ENCODE peak calls at places on chromosomes 11 and 22, in five cellular contexts. C is thoracic aorta, H is body of pancreas, D is breast epithelium, S is hepatocyte. M is an unnamed sample. For H3K4me1 and H3K9me3, the result is how much of the 10 kb centered on the place peaks cover.

GRCh38 chr11:78192223-78192719 is 3.6 kb downstream of the USP35 start:
- DNase-seq in D (peak), C (no peak), S (no peak), H (peak), M (no peak)

GRCh38 chr11:12901272-12901671 is 107.8 kb upstream of the RASSF10 start:
- DNase-seq in S (no peak), H (no peak), C (no peak), D (no peak), M (no peak)

GRCh38 chr11:87019582-87020271 is 18.0 kb upstream of the TMEM135 start:
- DNase-seq in H (no peak), C (no peak), D (no peak), S (no peak), M (no peak)

GRCh38 chr11:119742263-119742861 is 13.4 kb upstream of the NECTIN1 start:
- DNase-seq in C (no peak), D (no peak), S (peak), H (no peak), M (peak)

GRCh38 chr11:76668362-76669155 is 2.0 kb downstream of the LRRC32 start:
- DNase-seq in D (peak), S (no peak), H (no peak), C (no peak), M (peak)

GRCh38 chr11:130213143-130213978 is 53.8 kb downstream of the ST14 start:
- DNase-seq in D (peak), H (peak), C (no peak), S (peak), M (peak)

GRCh38 chr11:119478711-119479285 is 55.8 kb upstream of the THY1 start:
- DNase-seq in D (peak), C (no peak), H (peak), S (no peak), M (no peak)

GRCh38 chr11:22828373-22828772 is 1.2 kb downstream of the SVIP start:
- DNase-seq in D (no peak), S (no peak), C (no peak), H (no peak), M (no peak)

GRCh38 chr22:38412435-38413084 is 42.4 kb downstream of the KCNJ4 start:
- DNase-seq in S (peak), H (peak), C (no peak), D (peak), M (peak)

GRCh38 chr11:118437046-118437735 is 899 bp downstream of the KMT2A start:
- DNase-seq in S (peak), H (peak), C (no peak), D (peak), M (peak)

GRCh38 chr11:61505106-61505505 is 3.4 kb upstream of the LRRC10B start:
- DNase-seq in D (no peak), C (no peak), S (no peak), H (no peak), M (no peak)

GRCh38 chr11:61507962-61508824 is at the start of gene LRRC10B:
- DNase-seq in H (peak), C (no peak), S (peak), D (no peak), M (peak)

GRCh38 chr11:61507012-61507768 is 1.4 kb upstream of the LRRC10B start:
- DNase-seq in C (no peak), S (no peak), H (no peak), D (no peak), M (no peak)

GRCh38 chr11:61503135-61503770 is 5.3 kb upstream of the LRRC10B start:
- DNase-seq in C (no peak), S (no peak), D (no peak), H (no peak), M (no peak)

DNA sequence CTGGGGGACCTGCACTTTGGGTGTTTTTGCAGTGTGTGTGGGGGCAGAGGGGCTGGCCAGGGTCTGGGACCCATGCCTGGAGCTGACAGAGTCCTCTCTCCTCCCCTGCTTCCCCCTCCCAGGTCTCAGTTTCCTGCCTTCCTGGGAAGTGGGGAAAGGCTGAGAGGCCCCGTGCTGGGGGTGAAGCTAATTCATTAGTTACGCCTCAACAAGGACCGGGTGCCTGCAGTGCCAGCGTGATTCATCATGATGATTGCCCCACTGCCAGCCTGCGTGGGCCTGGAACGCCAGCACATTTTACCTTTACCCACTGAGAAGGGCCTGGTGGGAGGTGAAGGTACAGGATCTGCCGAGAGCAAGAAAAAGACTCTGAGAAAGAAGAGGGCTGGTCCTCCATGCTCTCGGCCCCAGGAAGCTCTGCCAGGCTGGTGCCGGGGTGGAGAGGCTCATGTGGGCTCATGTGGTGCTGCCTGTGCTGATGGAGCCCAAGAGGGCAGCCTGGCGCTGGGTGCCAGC is 2.9 kb upstream of the LRRC10B start:
- DNase-seq in S (no peak), H (no peak), C (no peak), D (no peak), M (no peak)
- H3K4me1 ChIP-seq in S (under half), H (under half), C (under half), D (under half), M (under half)

GRCh38 chr11:55497068-55497467 is 57.2 kb upstream of the OR4C15 start:
- DNase-seq in H (no peak), S (no peak), C (no peak), D (no peak), M (no peak)
- H3K9me3 ChIP-seq in H (under half), S (under half), C (under half), D (under half), M (under half)

DNA sequence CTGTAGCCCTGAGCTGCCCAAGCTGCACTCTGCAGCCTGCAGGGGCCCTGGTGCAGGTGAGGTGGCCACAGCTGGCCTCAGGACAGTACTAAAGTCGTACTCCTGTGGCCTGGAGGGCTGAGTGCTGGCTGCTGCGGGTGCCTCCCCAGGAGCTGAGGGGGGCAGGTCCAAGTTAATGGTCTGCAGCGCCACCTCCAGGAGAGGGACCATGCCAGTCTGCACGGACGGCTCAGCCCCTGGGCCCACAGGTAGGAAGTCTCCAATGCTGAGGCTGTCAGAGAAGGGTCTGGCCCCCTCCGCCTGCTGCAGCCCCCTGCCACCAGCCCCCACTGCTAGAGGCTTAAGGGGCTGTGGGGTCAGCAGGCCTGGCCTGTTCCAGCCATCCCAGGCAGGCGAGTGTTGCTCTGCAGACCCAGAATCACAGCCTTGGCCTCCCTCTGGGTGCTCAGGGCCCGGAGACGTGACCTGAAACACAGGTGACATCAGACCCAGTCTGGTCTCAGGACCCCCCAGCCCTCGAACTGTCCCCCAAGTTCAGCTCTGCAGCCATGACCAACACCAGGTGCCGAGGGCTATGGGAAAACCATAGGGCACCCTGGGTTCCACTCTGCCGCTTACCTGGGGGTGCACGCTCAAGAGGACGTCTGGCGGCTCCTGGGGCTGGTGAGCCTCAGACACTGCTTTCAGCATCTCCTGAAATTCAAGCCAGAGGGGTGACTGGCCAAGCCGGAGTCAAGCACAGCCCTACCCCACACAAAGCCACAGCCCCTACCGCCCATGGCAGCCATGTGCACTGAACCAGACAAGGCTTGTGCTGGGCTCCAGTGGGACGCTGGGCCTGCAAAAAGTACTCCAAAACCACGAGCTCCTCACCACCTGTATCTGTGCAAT is 20.8 kb downstream of the SELENOO start:
- DNase-seq in C (no peak), S (no peak), D (no peak), H (no peak), M (no peak)
- TF ChIP-seq CTCF in C (no peak), S (no peak), D (no peak), H (no peak), M (no peak)

DNA sequence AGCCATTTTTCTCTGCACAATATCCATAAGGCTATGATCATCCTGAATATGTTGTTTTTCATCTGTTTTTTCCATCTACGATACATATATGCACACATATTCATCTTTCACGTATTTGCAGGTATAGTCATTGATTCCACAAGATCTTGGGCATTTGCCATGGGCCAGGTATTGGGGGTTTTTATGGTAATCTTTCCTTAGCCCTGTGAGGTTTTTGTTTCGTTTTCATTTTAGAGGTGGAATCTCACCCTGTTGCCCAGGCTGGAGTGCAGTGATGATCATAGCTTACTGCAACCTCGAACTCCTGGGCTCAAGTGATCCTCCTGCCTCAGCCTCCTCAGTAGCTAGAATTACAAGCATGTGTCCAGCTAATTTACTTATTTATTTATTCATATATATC is 20.0 kb downstream of the CD6 start:
- DNase-seq in S (no peak), H (no peak), C (no peak), D (no peak), M (no peak)
- H3K4me1 ChIP-seq in S (under half), H (under half), C (under half), D (under half), M (under half)

GRCh38 chr22:48953830-48954229 is 873.8 kb downstream of the BRD1 start:
- DNase-seq in S (no peak), C (no peak), H (no peak), D (no peak), M (no peak)
- H3K9me3 ChIP-seq in S (under half), C (under half), H (under half), D (under half), M (under half)

GRCh38 chr11:36622431-36623136 is 24.5 kb upstream of the RAG2 start:
- DNase-seq in H (no peak), S (peak), D (no peak), C (no peak), M (peak)
- TF ChIP-seq CTCF in H (peak), S (peak), D (no peak), C (peak), M (peak)

GRCh38 chr11:117073539-117073938 is 24.7 kb downstream of the SIK3 start:
- DNase-seq in C (no peak), D (no peak), S (no peak), H (no peak), M (no peak)

GRCh38 chr11:117075186-117075585 is 23.0 kb downstream of the SIK3 start:
- DNase-seq in D (no peak), H (no peak), C (no peak), S (no peak), M (no peak)

GRCh38 chr11:117080370-117080769 is 17.9 kb downstream of the SIK3 start:
- DNase-seq in D (no peak), S (no peak), H (no peak), C (no peak), M (no peak)

GRCh38 chr11:117074122-117074521 is 24.1 kb downstream of the SIK3 start:
- DNase-seq in S (no peak), D (no peak), H (no peak), C (no peak), M (no peak)

DNA sequence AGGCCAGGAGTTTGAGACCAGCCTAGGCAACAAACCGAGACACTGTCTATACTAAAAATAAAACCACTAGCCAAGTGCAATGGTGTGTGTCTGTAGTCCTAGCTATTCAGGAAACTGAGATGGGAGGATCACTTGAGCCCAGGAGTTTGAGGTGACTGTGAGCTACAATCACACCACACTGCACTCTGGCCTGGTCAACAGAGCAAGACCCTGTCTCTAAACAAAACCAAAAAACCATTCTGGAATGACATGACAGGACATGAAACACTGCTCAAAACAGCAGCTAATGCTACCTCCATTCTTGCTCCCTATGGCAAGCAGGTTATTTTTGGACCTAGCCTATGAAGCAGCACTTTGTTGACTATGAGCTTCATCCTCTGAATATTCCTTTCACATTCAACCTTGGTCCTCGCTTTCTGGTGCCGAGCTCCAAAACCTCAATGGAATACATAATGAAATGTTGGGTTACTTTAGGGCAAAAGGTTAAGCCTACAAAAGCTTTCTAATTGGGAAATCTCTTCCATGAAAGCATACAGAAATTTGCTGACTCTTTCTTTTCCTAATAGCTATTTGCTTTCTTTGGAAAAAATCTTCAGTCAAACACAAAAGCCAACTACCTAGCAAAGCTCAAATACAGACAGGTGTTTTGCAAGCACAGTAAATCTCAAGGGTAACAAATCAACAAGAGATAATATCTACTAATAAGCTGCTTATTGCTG is 21.1 kb downstream of the SIK3 start:
- DNase-seq in H (no peak), D (no peak), S (peak), C (no peak), M (no peak)
- H3K4me1 ChIP-seq in H (under half), D (under half), S (under half), C (under half), M (under half)

GRCh38 chr11:72129381-72129780 is 6.1 kb upstream of the FOLR3 start:
- DNase-seq in C (no peak), S (no peak), H (no peak), D (no peak), M (no peak)
- H3K9me3 ChIP-seq in C (under half), S (under half), H (under half), D (under half), M (under half)

GRCh38 chr11:93614111-93614784 is 47.2 kb upstream of the CEP295 start:
- DNase-seq in H (no peak), D (no peak), S (no peak), C (no peak), M (peak)
- TF ChIP-seq CTCF in H (no peak), D (no peak), S (no peak), C (no peak), M (peak)

DNA sequence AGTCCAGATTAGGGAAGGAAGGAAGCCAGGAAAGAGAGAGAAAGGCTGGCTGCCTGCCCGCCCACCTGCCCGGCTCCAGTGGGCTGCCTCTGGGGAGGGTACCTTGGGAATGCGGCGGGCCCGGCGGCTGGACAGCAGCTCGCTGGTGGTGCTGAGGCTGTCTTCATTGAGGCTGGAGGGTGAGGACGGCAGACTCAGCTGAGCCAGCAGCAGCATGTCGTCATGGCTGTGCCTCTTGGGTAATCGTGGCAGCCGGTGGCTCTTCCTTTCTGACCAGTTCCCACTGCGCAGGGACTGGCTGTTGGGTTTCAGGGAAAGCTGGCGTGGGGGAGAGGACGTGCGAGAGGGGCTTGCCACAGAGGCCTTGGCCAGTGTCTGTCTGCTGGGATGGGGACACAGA is 32.9 kb downstream of the RPL27A start:
- DNase-seq in D (no peak), C (no peak), S (no peak), H (no peak), M (no peak)
- H3K4me1 ChIP-seq in D (half or more), C (under half), S (under half), H (under half), M (under half)

M was measured in BE2C.